ENCODE peak calls at places on chromosome X, in six cellular contexts. U, Y, A, G, O and B are unnamed samples.

GRCh38 chrX:126551306-126551705 is 1.3 kb downstream of the DCAF12L1 start:
- DNase-seq in U (no peak), Y (no peak), A (no peak), G (no peak), O (no peak), B (no peak)

GRCh38 chrX:32155044-32155638 is 1056.2 kb downstream of the DMD start:
- DNase-seq in U (no peak), Y (no peak), A (no peak), G (no peak), O (no peak), B (no peak)

GRCh38 chrX:132426695-132427281 is 62.0 kb downstream of the MBNL3 start:
- DNase-seq in U (no peak), Y (no peak), A (no peak), G (no peak), O (peak; percentile 3), B (no peak)

GRCh38 chrX:114905251-114905650 is 112.2 kb downstream of the IL13RA2 start:
- DNase-seq in U (no peak), Y (no peak), A (no peak), G (no peak), O (no peak), B (no peak)

GRCh38 chrX:81174286-81174685 is 27.4 kb downstream of the HMGN5 start:
- DNase-seq in U (no peak), Y (no peak), A (no peak), G (no peak), O (no peak), B (peak; percentile 1)

GRCh38 chrX:136635235-136635634 is 12.7 kb upstream of the CD40LG start:
- DNase-seq in U (no peak), Y (no peak), A (no peak), G (no peak), O (no peak), B (no peak)

GRCh38 chrX:40871385-40872082 is 136.2 kb upstream of the MED14 start:
- DNase-seq in U (no peak), Y (no peak), A (no peak), G (no peak), O (no peak), B (no peak)

GRCh38 chrX:126723881-126724280 is 95.6 kb upstream of the PRR32 start:
- DNase-seq in U (no peak), Y (no peak), A (no peak), G (no peak), O (no peak), B (no peak)

GRCh38 chrX:118935352-118935751 is 39.1 kb upstream of the LONRF3 start:
- DNase-seq in U (no peak), Y (no peak), A (no peak), G (no peak), O (no peak), B (no peak)

GRCh38 chrX:129717902-129718301 is 20.9 kb upstream of the XPNPEP2 start:
- DNase-seq in U (no peak), Y (peak; percentile 64), A (no peak), G (peak; percentile 68), O (no peak), B (no peak)

GRCh38 chrX:56812515-56813105 is 83.6 kb downstream of the NBDY start:
- DNase-seq in U (no peak), Y (no peak), A (no peak), G (no peak), O (no peak), B (no peak)

GRCh38 chrX:38878674-38879375 is 77.6 kb downstream of the MID1IP1 start:
- DNase-seq in U (no peak), Y (no peak), A (no peak), G (no peak), O (no peak), B (no peak)

GRCh38 chrX:34382416-34382815 is 250.3 kb upstream of the FAM47A start:
- DNase-seq in U (no peak), Y (no peak), A (no peak), G (no peak), O (no peak), B (peak; percentile 50)

GRCh38 chrX:46693149-46693548 is 65.8 kb downstream of the SLC9A7 start:
- DNase-seq in U (no peak), Y (no peak), A (no peak), G (no peak), O (no peak), B (no peak)

GRCh38 chrX:17375631-17376380 is 806 bp downstream of the NHS start:
- DNase-seq in U (peak; percentile 12), Y (peak; percentile 34), A (no peak), G (no peak), O (no peak), B (no peak)

GRCh38 chrX:149720021-149720689 is 8.3 kb downstream of the MAGEA11 start:
- DNase-seq in U (peak; percentile 6), Y (no peak), A (no peak), G (no peak), O (no peak), B (no peak)

GRCh38 chrX:36804066-36804465 is 204.1 kb upstream of the FAM47C start:
- DNase-seq in U (no peak), Y (no peak), A (no peak), G (no peak), O (no peak), B (no peak)

GRCh38 chrX:19670854-19671620 is 155.7 kb upstream of the MAP3K15 start:
- DNase-seq in U (peak; percentile 69), Y (no peak), A (no peak), G (no peak), O (peak; percentile 36), B (peak; percentile 53)

GRCh38 chrX:38805294-38806053 is 4.2 kb downstream of the MID1IP1 start:
- DNase-seq in U (peak; percentile 71), Y (peak; percentile 67), A (no peak), G (peak; percentile 83), O (peak; percentile 43), B (peak; percentile 29)

GRCh38 chrX:113959912-113960626 is 623.8 kb upstream of the HTR2C start:
- DNase-seq in U (no peak), Y (no peak), A (no peak), G (no peak), O (no peak), B (no peak)

GRCh38 chrX:115560978-115561604 is at the start of gene PLS3:
- DNase-seq in U (peak; percentile 72), Y (peak; percentile 80), A (peak; percentile 2), G (peak; percentile 90), O (peak; percentile 60), B (peak; percentile 53)

GRCh38 chrX:119694601-119695534 is 1.9 kb upstream of the SEPTIN6 start:
- DNase-seq in U (no peak), Y (no peak), A (no peak), G (no peak), O (no peak), B (no peak)

GRCh38 chrX:150364347-150365050 is 1.4 kb downstream of the MAMLD1 start:
- DNase-seq in U (peak; percentile 21), Y (peak; percentile 19), A (no peak), G (no peak), O (no peak), B (no peak)

GRCh38 chrX:48465336-48465933 is 4.6 kb downstream of the SLC38A5 start:
- DNase-seq in U (no peak), Y (no peak), A (no peak), G (no peak), O (peak; percentile 61), B (peak; percentile 68)

GRCh38 chrX:7390446-7390845 is 242.5 kb upstream of the PUDP start:
- DNase-seq in U (no peak), Y (no peak), A (no peak), G (no peak), O (no peak), B (no peak)

GRCh38 chrX:131675596-131676194 is 131.8 kb downstream of the OR13H1 start:
- DNase-seq in U (no peak), Y (no peak), A (no peak), G (no peak), O (no peak), B (no peak)

GRCh38 chrX:11341274-11342256 is 48.4 kb downstream of the AMELX start:
- DNase-seq in U (peak; percentile 31), Y (peak; percentile 67), A (peak; percentile 3), G (peak; percentile 83), O (no peak), B (peak; percentile 56)

GRCh38 chrX:70755850-70756249 is 152.7 kb downstream of the TEX11 start:
- DNase-seq in U (no peak), Y (no peak), A (no peak), G (no peak), O (no peak), B (no peak)

GRCh38 chrX:153702350-153703035 is 14.8 kb downstream of the SLC6A8 start:
- DNase-seq in U (no peak), Y (no peak), A (no peak), G (no peak), O (no peak), B (no peak)

GRCh38 chrX:20498851-20499635 is 232.3 kb upstream of the RPS6KA3 start:
- DNase-seq in U (no peak), Y (no peak), A (no peak), G (no peak), O (peak; percentile 24), B (no peak)

GRCh38 chrX:68463880-68464279 is 30.6 kb upstream of the OPHN1 start:
- DNase-seq in U (no peak), Y (no peak), A (no peak), G (no peak), O (no peak), B (no peak)

GRCh38 chrX:68462197-68462596 is 28.9 kb upstream of the OPHN1 start:
- DNase-seq in U (no peak), Y (no peak), A (no peak), G (no peak), O (no peak), B (no peak)

GRCh38 chrX:68461541-68461940 is 28.2 kb upstream of the OPHN1 start:
- DNase-seq in U (no peak), Y (no peak), A (no peak), G (no peak), O (no peak), B (no peak)

GRCh38 chrX:68462653-68463052 is 29.4 kb upstream of the OPHN1 start:
- DNase-seq in U (no peak), Y (no peak), A (no peak), G (no peak), O (no peak), B (peak; percentile 13)
- TF ChIP-seq CTCF in U (peak; percentile 33), Y (peak; percentile 59), A (peak; percentile 41), G (peak; percentile 42), O (peak; percentile 48), B (peak; percentile 51)

GRCh38 chrX:99719140-99719539 is 690.9 kb downstream of the PCDH19 start:
- DNase-seq in U (no peak), Y (no peak), A (no peak), G (no peak), O (no peak), B (no peak)

GRCh38 chrX:99722094-99722493 is 688.0 kb downstream of the PCDH19 start:
- DNase-seq in U (no peak), Y (no peak), A (no peak), G (no peak), O (no peak), B (no peak)

GRCh38 chrX:99717716-99718115 is 692.4 kb downstream of the PCDH19 start:
- DNase-seq in U (no peak), Y (no peak), A (no peak), G (no peak), O (no peak), B (no peak)
- H3K4me3 ChIP-seq in U (no peak overlapping the region), Y (no peak overlapping the region), A (no peak overlapping the region), G (no peak overlapping the region), O (no peak overlapping the region), B (no peak overlapping the region)

GRCh38 chrX:99033226-99033901 is 1376.7 kb downstream of the PCDH19 start:
- DNase-seq in U (no peak), Y (no peak), A (no peak), G (no peak), O (no peak), B (no peak)
- TF ChIP-seq CTCF in U (no peak), Y (no peak), A (no peak), G (no peak), O (no peak), B (no peak)

GRCh38 chrX:5867778-5868177 is 360.9 kb downstream of the NLGN4X start:
- DNase-seq in U (no peak), Y (no peak), A (no peak), G (no peak), O (no peak), B (no peak)
- H3K4me3 ChIP-seq in U (no peak overlapping the region), Y (no peak overlapping the region), A (no peak overlapping the region), G (no peak overlapping the region), O (no peak overlapping the region), B (no peak overlapping the region)